ENCODE peak calls at places on chromosomes 12 and 14, in six cellular contexts. One of them, this sample, is unnamed.

GRCh38 chr14:59776468-59776867 is 94.1 kb downstream of the RTN1 start:
- DNase-seq in HCT116: no peak
- DNase-seq in hepatocyte: no peak
- DNase-seq in OCI-LY7: no peak
- DNase-seq in neural progenitor cell: no peak
- DNase-seq in MM.1S: no peak
- DNase-seq in this sample: no peak

GRCh38 chr14:78446807-78447206 is 276.6 kb downstream of the NRXN3 start:
- DNase-seq in HCT116: no peak
- DNase-seq in hepatocyte: peak; percentile 43
- DNase-seq in OCI-LY7: no peak
- DNase-seq in neural progenitor cell: peak; percentile 74
- DNase-seq in MM.1S: no peak
- DNase-seq in this sample: peak; percentile 25

GRCh38 chr12:131862994-131863710 is 31.3 kb upstream of the ULK1 start:
- DNase-seq in HCT116: no peak
- DNase-seq in hepatocyte: no peak
- DNase-seq in OCI-LY7: no peak
- DNase-seq in neural progenitor cell: peak; percentile 61
- DNase-seq in MM.1S: no peak
- DNase-seq in this sample: peak; percentile 72

GRCh38 chr12:54486173-54486867 is 11.2 kb upstream of the NCKAP1L start:
- DNase-seq in HCT116: no peak
- DNase-seq in hepatocyte: no peak
- DNase-seq in OCI-LY7: no peak
- DNase-seq in neural progenitor cell: no peak
- DNase-seq in MM.1S: no peak
- DNase-seq in this sample: no peak

GRCh38 chr12:92561543-92561899 is 141.3 kb upstream of the PLEKHG7 start:
- DNase-seq in HCT116: no peak
- DNase-seq in hepatocyte: peak; percentile 46
- DNase-seq in OCI-LY7: no peak
- DNase-seq in neural progenitor cell: no peak
- DNase-seq in MM.1S: no peak
- DNase-seq in this sample: peak; percentile 89

GRCh38 chr12:68960162-68960501 is 27.2 kb upstream of the CPM start:
- DNase-seq in HCT116: no peak
- DNase-seq in hepatocyte: no peak
- DNase-seq in OCI-LY7: no peak
- DNase-seq in neural progenitor cell: no peak
- DNase-seq in MM.1S: no peak
- DNase-seq in this sample: peak; percentile 59

GRCh38 chr12:93848453-93849120 is 171.4 kb downstream of the CRADD start:
- DNase-seq in HCT116: no peak
- DNase-seq in hepatocyte: no peak
- DNase-seq in OCI-LY7: peak; percentile 48
- DNase-seq in neural progenitor cell: no peak
- DNase-seq in MM.1S: no peak
- DNase-seq in this sample: no peak

GRCh38 chr14:28766505-28767238 is at the start of gene FOXG1:
- DNase-seq in HCT116: no peak
- DNase-seq in hepatocyte: no peak
- DNase-seq in OCI-LY7: no peak
- DNase-seq in neural progenitor cell: peak; percentile 86
- DNase-seq in MM.1S: no peak
- DNase-seq in this sample: peak; percentile 36

GRCh38 chr12:130041983-130042812 is 120.1 kb upstream of the FZD10 start:
- DNase-seq in HCT116: no peak
- DNase-seq in hepatocyte: peak; percentile 80
- DNase-seq in OCI-LY7: no peak
- DNase-seq in neural progenitor cell: peak; percentile 82
- DNase-seq in MM.1S: no peak
- DNase-seq in this sample: peak; percentile 19

GRCh38 chr14:103943673-103944072 is 1.3 kb upstream of the RD3L start:
- DNase-seq in HCT116: no peak
- DNase-seq in hepatocyte: no peak
- DNase-seq in OCI-LY7: no peak
- DNase-seq in neural progenitor cell: no peak
- DNase-seq in MM.1S: no peak
- DNase-seq in this sample: no peak

GRCh38 chr14:54108481-54109471 is 152.2 kb upstream of the BMP4 start:
- DNase-seq in HCT116: peak; percentile 48
- DNase-seq in hepatocyte: no peak
- DNase-seq in OCI-LY7: no peak
- DNase-seq in neural progenitor cell: no peak
- DNase-seq in MM.1S: no peak
- DNase-seq in this sample: peak; percentile 60

GRCh38 chr14:104280902-104281767 is 142.7 kb downstream of the KIF26A start:
- DNase-seq in HCT116: no peak
- DNase-seq in hepatocyte: no peak
- DNase-seq in OCI-LY7: no peak
- DNase-seq in neural progenitor cell: peak; percentile 30
- DNase-seq in MM.1S: no peak
- DNase-seq in this sample: no peak

GRCh38 chr12:64088431-64089349 is 133.4 kb downstream of the KICS2 start:
- DNase-seq in HCT116: peak; percentile 91
- DNase-seq in hepatocyte: peak; percentile 80
- DNase-seq in OCI-LY7: no peak
- DNase-seq in neural progenitor cell: no peak
- DNase-seq in MM.1S: peak; percentile 48
- DNase-seq in this sample: peak; percentile 96

GRCh38 chr12:77686760-77687159 is 143.9 kb upstream of the NAV3 start:
- DNase-seq in HCT116: no peak
- DNase-seq in hepatocyte: no peak
- DNase-seq in OCI-LY7: no peak
- DNase-seq in neural progenitor cell: no peak
- DNase-seq in MM.1S: no peak
- DNase-seq in this sample: peak; percentile 30

GRCh38 chr12:96046543-96047137 is 11.3 kb upstream of the LTA4H start:
- DNase-seq in HCT116: no peak
- DNase-seq in hepatocyte: no peak
- DNase-seq in OCI-LY7: no peak
- DNase-seq in neural progenitor cell: no peak
- DNase-seq in MM.1S: no peak
- DNase-seq in this sample: no peak

GRCh38 chr12:91219919-91220318 is 37.3 kb upstream of the DCN start:
- DNase-seq in HCT116: no peak
- DNase-seq in hepatocyte: no peak
- DNase-seq in OCI-LY7: no peak
- DNase-seq in neural progenitor cell: no peak
- DNase-seq in MM.1S: no peak
- DNase-seq in this sample: no peak

GRCh38 chr12:91219511-91219910 is 36.9 kb upstream of the DCN start:
- DNase-seq in HCT116: no peak
- DNase-seq in hepatocyte: peak; percentile 15
- DNase-seq in OCI-LY7: no peak
- DNase-seq in neural progenitor cell: no peak
- DNase-seq in MM.1S: no peak
- DNase-seq in this sample: peak; percentile 80

GRCh38 chr12:91224411-91224810 is 41.8 kb upstream of the DCN start:
- DNase-seq in HCT116: no peak
- DNase-seq in hepatocyte: no peak
- DNase-seq in OCI-LY7: no peak
- DNase-seq in neural progenitor cell: no peak
- DNase-seq in MM.1S: no peak
- DNase-seq in this sample: no peak

GRCh38 chr12:91225316-91225715 is 42.7 kb upstream of the DCN start:
- DNase-seq in HCT116: no peak
- DNase-seq in hepatocyte: peak; percentile 14
- DNase-seq in OCI-LY7: no peak
- DNase-seq in neural progenitor cell: no peak
- DNase-seq in MM.1S: no peak
- DNase-seq in this sample: peak; percentile 64

DNA sequence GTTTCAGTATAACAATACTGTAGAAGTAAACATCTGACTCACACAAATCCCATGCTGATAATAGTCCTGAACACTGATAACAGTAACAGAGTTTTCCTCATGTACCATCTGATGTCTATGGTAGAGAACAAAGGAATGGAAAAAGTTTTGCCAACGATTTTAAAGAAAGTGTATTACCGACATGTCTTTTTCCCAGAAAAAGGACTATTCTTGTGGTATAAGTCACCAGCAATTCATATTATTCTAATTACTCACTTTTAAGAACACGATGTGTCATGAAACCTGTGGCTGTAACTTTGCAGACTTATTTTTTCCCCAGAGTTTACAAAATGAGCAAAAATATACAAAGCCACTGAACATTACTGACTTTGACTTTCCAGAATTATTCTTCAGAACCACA is 40.1 kb upstream of the DCN start:
- DNase-seq in HCT116: no peak
- DNase-seq in hepatocyte: no peak
- DNase-seq in OCI-LY7: no peak
- DNase-seq in neural progenitor cell: no peak
- DNase-seq in MM.1S: no peak
- DNase-seq in this sample: peak; percentile 84
- TF ChIP-seq EZH2phosphoT487 in HCT116: no peak
- TF ChIP-seq EZH2phosphoT487 in hepatocyte: no peak
- TF ChIP-seq EZH2phosphoT487 in OCI-LY7: no peak
- TF ChIP-seq EZH2phosphoT487 in neural progenitor cell: no peak
- TF ChIP-seq EZH2phosphoT487 in MM.1S: no peak
- TF ChIP-seq EZH2phosphoT487 in this sample: no peak

GRCh38 chr14:68665792-68666195 is 127.1 kb downstream of the ZFP36L1 start:
- DNase-seq in HCT116: no peak
- DNase-seq in hepatocyte: no peak
- DNase-seq in OCI-LY7: no peak
- DNase-seq in neural progenitor cell: no peak
- DNase-seq in MM.1S: no peak
- DNase-seq in this sample: no peak
- H3K4me3 ChIP-seq in HCT116: no peak overlapping the region
- H3K4me3 ChIP-seq in hepatocyte: no peak overlapping the region
- H3K4me3 ChIP-seq in OCI-LY7: no peak overlapping the region
- H3K4me3 ChIP-seq in neural progenitor cell: no peak overlapping the region
- H3K4me3 ChIP-seq in MM.1S: no peak overlapping the region
- H3K4me3 ChIP-seq in this sample: no peak overlapping the region

GRCh38 chr14:71692496-71692895 is 239.7 kb upstream of the RGS6 start:
- DNase-seq in HCT116: no peak
- DNase-seq in hepatocyte: no peak
- DNase-seq in OCI-LY7: no peak
- DNase-seq in neural progenitor cell: no peak
- DNase-seq in MM.1S: no peak
- DNase-seq in this sample: peak; percentile 50
- H3K27ac ChIP-seq in HCT116: no peak overlapping the region
- H3K27ac ChIP-seq in hepatocyte: no peak overlapping the region
- H3K27ac ChIP-seq in OCI-LY7: no peak overlapping the region
- H3K27ac ChIP-seq in neural progenitor cell: no peak overlapping the region
- H3K27ac ChIP-seq in MM.1S: no peak overlapping the region
- H3K27ac ChIP-seq in this sample: peak overlapping the region; percentile 80

GRCh38 chr12:4220489-4220888 is 53.1 kb upstream of the CCND2 start:
- DNase-seq in HCT116: no peak
- DNase-seq in hepatocyte: no peak
- DNase-seq in OCI-LY7: no peak
- DNase-seq in neural progenitor cell: no peak
- DNase-seq in MM.1S: no peak
- DNase-seq in this sample: no peak
- TF ChIP-seq EZH2phosphoT487 in HCT116: no peak
- TF ChIP-seq EZH2phosphoT487 in hepatocyte: no peak
- TF ChIP-seq EZH2phosphoT487 in OCI-LY7: no peak
- TF ChIP-seq EZH2phosphoT487 in neural progenitor cell: no peak
- TF ChIP-seq EZH2phosphoT487 in MM.1S: no peak
- TF ChIP-seq EZH2phosphoT487 in this sample: no peak

This sample was measured in GM23248.